ENCODE peak calls at places on chromosome 19, in ten cellular contexts. N is neural crest cell, L is brain pericyte, K is thoracic aorta, W is brain microvascular endothelial cell, S is RPMI7951, B is non-pigmented ciliary epithelial cell, O is NB4, M is fibroblast of the conjunctiva, F is anterior cingulate cortex. C is an unnamed sample.

GRCh38 chr19:3653081-3653795 is 26.6 kb upstream of the CACTIN start:
- DNase-seq in B (no peak), M (no peak), N (no peak), W (no peak), L (no peak), K (no peak), F (no peak), O (no peak), S (no peak), C (no peak)

GRCh38 chr19:12000152-12000981 is 35.1 kb downstream of the ZNF433 start:
- DNase-seq in L (no peak), F (no peak), M (no peak), B (peak), K (no peak), W (peak), O (peak), N (no peak), S (peak), C (no peak)

GRCh38 chr19:18441804-18442788 is 4.2 kb upstream of the ISYNA1 start:
- DNase-seq in M (no peak), O (no peak), L (no peak), W (no peak), K (no peak), N (no peak), S (no peak), F (no peak), B (no peak), C (no peak)

GRCh38 chr19:38378866-38379265 is 4.5 kb downstream of the PSMD8 start:
- DNase-seq in L (no peak), F (no peak), S (no peak), K (no peak), M (no peak), O (no peak), B (no peak), N (no peak), W (no peak), C (no peak)

GRCh38 chr19:3193256-3194062 is 7.7 kb downstream of the NCLN start:
- DNase-seq in W (no peak), F (no peak), K (no peak), M (no peak), O (peak), B (no peak), S (no peak), L (no peak), N (no peak), C (no peak)

GRCh38 chr19:6393982-6394412 is 1.0 kb upstream of the GTF2F1 start:
- DNase-seq in K (no peak), B (no peak), F (no peak), M (no peak), L (no peak), S (no peak), W (no peak), O (no peak), N (no peak), C (peak)

GRCh38 chr19:56139847-56140582 is 1.1 kb upstream of the ZNF444 start:
- DNase-seq in W (no peak), M (no peak), F (no peak), K (no peak), N (no peak), O (peak), S (peak), L (no peak), B (no peak), C (no peak)

GRCh38 chr19:33684550-33685303 is 63.0 kb downstream of the CHST8 start:
- DNase-seq in S (no peak), O (no peak), L (no peak), W (no peak), F (no peak), M (no peak), B (no peak), K (no peak), N (peak), C (no peak)

GRCh38 chr19:49793561-49793840 is 19.6 kb downstream of the FUZ start:
- DNase-seq in S (peak), W (no peak), N (no peak), K (no peak), F (no peak), L (no peak), B (no peak), M (no peak), O (peak), C (no peak)